ENCODE peak calls at places on chromosomes 1 and 21, in five cellular contexts. J is body of pancreas, O is Ammon's horn, L is COR-L47, X is hypothalamus. B is an unnamed sample.

GRCh38 chr21:22993822-22994574 is 1995.8 kb downstream of the NCAM2 start:
- DNase-seq in X (no peak), J (no peak), O (no peak), L (no peak), B (no peak)

GRCh38 chr1:206128192-206128591 is 11.0 kb upstream of the AVPR1B start:
- DNase-seq in O (no peak), L (no peak), J (no peak), X (no peak), B (no peak)

GRCh38 chr1:207050768-207051614 is at the start of gene YOD1:
- DNase-seq in O (peak), J (peak), X (peak), L (peak), B (peak)

GRCh38 chr1:101203812-101204540 is 32.8 kb upstream of the S1PR1 start:
- DNase-seq in O (peak), L (peak), J (no peak), X (no peak), B (no peak)

GRCh38 chr21:31780944-31781343 is 49.0 kb upstream of the SCAF4 start:
- DNase-seq in O (no peak), L (peak), J (no peak), X (no peak), B (no peak)

GRCh38 chr1:175218786-175219447 is 26.3 kb upstream of the KIAA0040 start:
- DNase-seq in J (no peak), L (no peak), O (no peak), X (no peak), B (no peak)

GRCh38 chr1:39685071-39685470 is 6.2 kb downstream of the HPCAL4 start:
- DNase-seq in L (no peak), X (no peak), J (no peak), O (no peak), B (no peak)

GRCh38 chr1:86515597-86515996 is 31.3 kb upstream of the CLCA4 start:
- DNase-seq in O (peak), X (peak), J (no peak), L (peak), B (no peak)

GRCh38 chr1:29303201-29304024 is 67.1 kb downstream of the PTPRU start:
- DNase-seq in J (no peak), X (no peak), L (no peak), O (no peak), B (no peak)

GRCh38 chr1:31912839-31913239 is 25.3 kb downstream of the PTP4A2 start:
- DNase-seq in O (no peak), X (no peak), L (no peak), J (no peak), B (no peak)

GRCh38 chr1:234498448-234499118 is 19.6 kb upstream of the TARBP1 start:
- DNase-seq in J (no peak), O (no peak), X (no peak), L (no peak), B (no peak)

GRCh38 chr1:226634611-226635246 is 86.2 kb downstream of the STUM start:
- DNase-seq in O (no peak), J (no peak), L (no peak), X (no peak), B (no peak)

GRCh38 chr1:83769594-83770321 is 229.2 kb downstream of the TTLL7 start:
- DNase-seq in O (peak), J (no peak), X (no peak), L (peak), B (no peak)

GRCh38 chr1:24380508-24380907 is 33.1 kb downstream of the STPG1 start:
- DNase-seq in O (no peak), J (no peak), L (no peak), X (no peak), B (no peak)

GRCh38 chr1:202283379-202283844 is 58.3 kb downstream of the UBE2T start:
- DNase-seq in L (peak), O (no peak), X (no peak), J (no peak), B (no peak)

B was measured in GM12892.